ENCODE peak calls at places on chromosomes 2 and 18, in five cellular contexts. B is cardiac fibroblast, P is coronary artery, Z is hepatocyte, N is AG09319. T is an unnamed sample.

GRCh38 chr2:232728785-232729184 is 31.7 kb downstream of the GIGYF2 start:
- DNase-seq in N (no peak), P (no peak), Z (no peak), B (no peak), T (no peak)

GRCh38 chr2:82779981-82780380 is 1679.1 kb downstream of the SUCLG1 start:
- DNase-seq in B (no peak), N (no peak), Z (no peak), P (no peak), T (no peak)

GRCh38 chr2:36403675-36404230 is 48.2 kb downstream of the CRIM1 start:
- DNase-seq in B (no peak), Z (no peak), N (no peak), P (no peak), T (peak; percentile 57)

GRCh38 chr2:222797308-222797707 is 63.5 kb upstream of the ACSL3 start:
- DNase-seq in N (peak; percentile 20), Z (no peak), B (peak; percentile 67), P (no peak), T (peak; percentile 16)

GRCh38 chr2:188978291-188979081 is 4.3 kb downstream of the COL3A1 start:
- DNase-seq in Z (peak; percentile 70), P (no peak), B (peak; percentile 91), N (peak; percentile 54), T (no peak)

GRCh38 chr2:56448999-56449431 is 265.2 kb downstream of the CCDC85A start:
- DNase-seq in P (no peak), N (no peak), B (no peak), Z (peak; percentile 88), T (no peak)

GRCh38 chr2:173044686-173045085 is 31.0 kb upstream of the MAP3K20 start:
- DNase-seq in N (no peak), P (no peak), B (no peak), Z (no peak), T (no peak)

GRCh38 chr2:36445191-36445590 is 89.6 kb downstream of the CRIM1 start:
- DNase-seq in N (no peak), B (no peak), P (no peak), Z (no peak), T (no peak)

GRCh38 chr2:45483997-45484396 is 127.1 kb downstream of the SRBD1 start:
- DNase-seq in B (peak; percentile 29), N (no peak), P (no peak), Z (no peak), T (no peak)

GRCh38 chr2:219684721-219685689 is 57.6 kb downstream of the SLC4A3 start:
- DNase-seq in Z (peak; percentile 87), N (no peak), P (peak; percentile 86), B (peak; percentile 92), T (no peak)

GRCh38 chr2:64398730-64399129 is 55.2 kb upstream of the LGALSL start:
- DNase-seq in Z (no peak), B (no peak), P (no peak), N (no peak), T (no peak)

GRCh38 chr2:172168917-172169346 is 66.2 kb upstream of the DLX2 start:
- DNase-seq in P (no peak), Z (no peak), B (peak; percentile 52), N (no peak), T (peak; percentile 38)

GRCh38 chr2:118643286-118643685 is 204.2 kb downstream of the EN1 start:
- DNase-seq in B (no peak), N (no peak), Z (no peak), P (no peak), T (no peak)

GRCh38 chr2:21012557-21012937 is 31.3 kb downstream of the APOB start:
- DNase-seq in Z (no peak), B (no peak), P (no peak), N (no peak), T (no peak)

GRCh38 chr18:21242141-21243040 is at the start of gene GREB1L:
- DNase-seq in N (peak; percentile 11), B (peak; percentile 58), Z (peak; percentile 90), P (no peak), T (no peak)

GRCh38 chr2:88686320-88686719 is 5.2 kb upstream of the RPIA start:
- DNase-seq in P (no peak), N (no peak), Z (no peak), B (no peak), T (no peak)

GRCh38 chr2:174952607-174953006 is 52.6 kb downstream of the CHN1 start:
- DNase-seq in Z (no peak), N (no peak), P (no peak), B (no peak), T (no peak)

GRCh38 chr2:30149513-30149912 is 2.7 kb downstream of the YPEL5 start:
- DNase-seq in B (peak; percentile 14), P (no peak), Z (peak; percentile 37), N (no peak), T (no peak)

GRCh38 chr18:10579079-10579867 is 53.4 kb downstream of the NAPG start:
- DNase-seq in N (no peak), B (peak; percentile 29), Z (no peak), P (no peak), T (peak; percentile 44)

GRCh38 chr2:219408101-219409030 is 9.8 kb upstream of the DES start:
- DNase-seq in N (no peak), B (no peak), Z (peak; percentile 63), P (no peak), T (no peak)

GRCh38 chr2:137960223-137960622 is 4.0 kb upstream of the HNMT start:
- DNase-seq in Z (no peak), P (no peak), N (no peak), B (no peak), T (no peak)

GRCh38 chr2:113965228-113965627 is 75.3 kb downstream of the ACTR3 start:
- DNase-seq in P (no peak), B (no peak), N (no peak), Z (no peak), T (no peak)

GRCh38 chr2:17309741-17310339 is 208.4 kb downstream of the RAD51AP2 start:
- DNase-seq in P (no peak), B (peak; percentile 63), Z (peak; percentile 86), N (peak; percentile 7), T (no peak)

GRCh38 chr18:23311346-23312103 is 141.6 kb upstream of the RIOK3 start:
- DNase-seq in N (peak; percentile 58), P (peak; percentile 82), B (peak; percentile 97), Z (peak; percentile 54), T (no peak)

GRCh38 chr2:59383473-59383872 is 1142.3 kb upstream of the FANCL start:
- DNase-seq in Z (no peak), B (no peak), P (no peak), N (no peak), T (no peak)

GRCh38 chr18:61149786-61150185 is 183.4 kb upstream of the CDH20 start:
- DNase-seq in N (no peak), B (no peak), P (no peak), Z (no peak), T (no peak)

GRCh38 chr2:165833156-165833555 is 39.1 kb upstream of the GALNT3 start:
- DNase-seq in N (no peak), Z (no peak), P (no peak), B (peak; percentile 42), T (no peak)

GRCh38 chr2:19474128-19474527 is 115.7 kb upstream of the OSR1 start:
- DNase-seq in N (peak; percentile 8), Z (peak; percentile 28), P (no peak), B (peak; percentile 60), T (peak; percentile 12)

GRCh38 chr2:88540346-88540745 is 86.9 kb downstream of the EIF2AK3 start:
- DNase-seq in N (no peak), P (no peak), Z (no peak), B (peak; percentile 48), T (no peak)

GRCh38 chr2:7333970-7334493 is 416.8 kb downstream of the RNF144A start:
- DNase-seq in P (no peak), Z (no peak), N (no peak), B (no peak), T (no peak)

GRCh38 chr2:212892193-212892592 is 259.2 kb downstream of the IKZF2 start:
- DNase-seq in B (peak; percentile 76), N (no peak), P (no peak), Z (peak; percentile 18), T (no peak)
- TF ChIP-seq CTCF in B (peak; percentile 50), N (peak; percentile 37), P (no peak), Z (peak; percentile 44), T (peak; percentile 28)

GRCh38 chr2:200730960-200731359 is 80.8 kb upstream of the BZW1 start:
- DNase-seq in P (no peak), Z (no peak), N (no peak), B (no peak), T (no peak)
- TF ChIP-seq CTCF in P (no peak), Z (no peak), N (no peak), B (no peak), T (no peak)

GRCh38 chr18:58400337-58400885 is 228.5 kb downstream of the ALPK2 start:
- DNase-seq in P (no peak), N (peak; percentile 56), B (peak; percentile 15), Z (peak; percentile 56), T (peak; percentile 12)
- TF ChIP-seq CTCF in P (no peak), N (no peak), B (no peak), Z (no peak), T (no peak)

DNA sequence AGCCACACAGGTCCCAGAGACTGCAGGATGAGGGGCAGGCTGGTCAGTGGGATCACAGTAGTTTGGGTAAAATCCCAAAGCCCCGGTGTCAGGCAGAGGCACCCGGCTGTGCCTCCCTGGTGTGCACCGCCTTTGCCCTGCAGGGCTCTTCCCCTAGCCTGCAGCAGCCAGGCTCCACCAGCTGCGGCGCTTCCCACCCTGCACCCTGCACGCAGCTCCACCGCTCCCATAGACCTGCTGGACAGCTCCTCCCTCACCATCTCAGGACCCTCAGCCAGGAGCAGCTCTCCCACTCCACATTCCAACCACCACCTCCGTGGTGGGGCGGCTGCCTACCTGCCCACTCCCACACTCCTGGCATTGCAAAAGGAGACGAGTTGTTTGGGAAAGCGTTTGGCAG is 287.3 kb upstream of the HDAC4 start:
- DNase-seq in B (no peak), Z (no peak), N (no peak), P (peak; percentile 43), T (no peak)
- TF ChIP-seq CTCF in B (no peak), Z (no peak), N (no peak), P (no peak), T (peak; percentile 9)

GRCh38 chr2:100206731-100207255 is 64.4 kb upstream of the AFF3 start:
- DNase-seq in N (no peak), P (no peak), B (no peak), Z (no peak), T (no peak)

GRCh38 chr2:100211517-100211916 is 69.1 kb upstream of the AFF3 start:
- DNase-seq in B (no peak), N (no peak), Z (no peak), P (no peak), T (no peak)

GRCh38 chr2:100208375-100208774 is 66.0 kb upstream of the AFF3 start:
- DNase-seq in B (no peak), Z (no peak), P (no peak), N (no peak), T (no peak)

GRCh38 chr2:100205128-100205527 is 62.7 kb upstream of the AFF3 start:
- DNase-seq in B (no peak), Z (no peak), P (no peak), N (no peak), T (no peak)

DNA sequence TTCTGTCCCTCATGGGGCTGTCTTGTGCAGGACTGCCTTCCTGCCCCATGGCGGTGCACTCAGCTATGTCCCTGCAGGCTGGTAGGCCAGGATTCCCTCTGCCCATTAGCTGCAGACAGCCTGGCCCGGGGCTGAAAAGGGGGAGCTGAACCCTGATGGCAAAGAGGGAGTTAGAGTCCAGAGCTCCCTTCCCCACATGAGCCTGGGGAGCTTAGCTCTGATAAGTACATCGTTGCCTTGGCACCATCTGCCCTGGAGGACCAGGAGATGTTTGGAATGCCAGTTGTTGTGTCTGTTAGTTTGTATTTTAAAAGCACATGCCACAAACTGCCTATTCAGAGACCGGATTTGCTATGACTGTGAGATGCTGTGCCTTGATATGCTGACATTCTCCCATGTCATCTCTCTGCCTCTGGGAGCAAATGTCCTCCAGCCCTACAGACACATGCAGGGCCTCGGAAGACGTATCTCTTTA is 65.1 kb upstream of the AFF3 start:
- DNase-seq in B (no peak), Z (no peak), N (no peak), P (no peak), T (no peak)
- TF ChIP-seq CTCF in B (no peak), Z (no peak), N (no peak), P (no peak), T (no peak)

T was measured in AG04449.